ENCODE peak calls at places on chromosomes 2 and 18, in four cellular contexts. One of them, this sample, is unnamed.

GRCh38 chr18:34921811-34922385 is 119.3 kb upstream of the MAPRE2 start:
- DNase-seq in epithelial cell of prostate: no peak
- DNase-seq in epithelial cell of esophagus: no peak
- DNase-seq in AG08396: no peak
- DNase-seq in this sample: no peak

GRCh38 chr2:184596819-184597411 is 1.4 kb upstream of the ZNF804A start:
- DNase-seq in epithelial cell of esophagus: peak; percentile 48
- DNase-seq in AG08396: peak; percentile 69
- DNase-seq in epithelial cell of prostate: no peak
- DNase-seq in this sample: peak; percentile 75

GRCh38 chr18:31498450-31499156 is 626 bp downstream of the DSG2 start:
- DNase-seq in AG08396: no peak
- DNase-seq in epithelial cell of prostate: no peak
- DNase-seq in epithelial cell of esophagus: no peak
- DNase-seq in this sample: peak; percentile 28

GRCh38 chr2:219569635-219570034 is 1.7 kb downstream of the OBSL1 start:
- DNase-seq in epithelial cell of esophagus: no peak
- DNase-seq in AG08396: peak; percentile 3
- DNase-seq in epithelial cell of prostate: no peak
- DNase-seq in this sample: no peak

GRCh38 chr2:120959426-120959825 is 223.8 kb downstream of the GLI2 start:
- DNase-seq in AG08396: no peak
- DNase-seq in epithelial cell of esophagus: peak; percentile 84
- DNase-seq in epithelial cell of prostate: peak; percentile 44
- DNase-seq in this sample: peak; percentile 66

GRCh38 chr2:223057545-223057944 is 5.6 kb downstream of the KCNE4 start:
- DNase-seq in epithelial cell of esophagus: no peak
- DNase-seq in AG08396: no peak
- DNase-seq in epithelial cell of prostate: no peak
- DNase-seq in this sample: peak; percentile 24

GRCh38 chr2:184215745-184216144 is 382.6 kb upstream of the ZNF804A start:
- DNase-seq in AG08396: no peak
- DNase-seq in epithelial cell of prostate: no peak
- DNase-seq in epithelial cell of esophagus: no peak
- DNase-seq in this sample: peak; percentile 36

GRCh38 chr2:33552758-33553461 is 46.2 kb downstream of the FAM98A start:
- DNase-seq in AG08396: peak; percentile 21
- DNase-seq in epithelial cell of prostate: no peak
- DNase-seq in epithelial cell of esophagus: no peak
- DNase-seq in this sample: peak; percentile 61

GRCh38 chr2:201120500-201120899 is 4.5 kb downstream of the CFLAR start:
- DNase-seq in AG08396: no peak
- DNase-seq in epithelial cell of prostate: no peak
- DNase-seq in epithelial cell of esophagus: no peak
- DNase-seq in this sample: no peak

GRCh38 chr2:199458806-199459285 is 1.1 kb upstream of the SATB2 start:
- DNase-seq in AG08396: peak; percentile 69
- DNase-seq in epithelial cell of esophagus: no peak
- DNase-seq in epithelial cell of prostate: no peak
- DNase-seq in this sample: no peak

GRCh38 chr2:24121469-24121868 is 1.7 kb downstream of the PFN4 start:
- DNase-seq in epithelial cell of esophagus: no peak
- DNase-seq in epithelial cell of prostate: no peak
- DNase-seq in AG08396: no peak
- DNase-seq in this sample: no peak

GRCh38 chr2:208595386-208596275 is 189.0 kb downstream of the PTH2R start:
- DNase-seq in epithelial cell of prostate: peak; percentile 24
- DNase-seq in epithelial cell of esophagus: peak; percentile 71
- DNase-seq in AG08396: no peak
- DNase-seq in this sample: no peak

GRCh38 chr2:9140570-9141378 is 65.8 kb upstream of the ASAP2 start:
- DNase-seq in epithelial cell of prostate: no peak
- DNase-seq in AG08396: no peak
- DNase-seq in epithelial cell of esophagus: no peak
- DNase-seq in this sample: peak; percentile 38

GRCh38 chr18:23114171-23114881 is 21.0 kb upstream of the CABLES1 start:
- DNase-seq in AG08396: no peak
- DNase-seq in epithelial cell of esophagus: no peak
- DNase-seq in epithelial cell of prostate: no peak
- DNase-seq in this sample: no peak

GRCh38 chr18:39350916-39351315 is 1785.3 kb upstream of the CELF4 start:
- DNase-seq in AG08396: no peak
- DNase-seq in epithelial cell of prostate: no peak
- DNase-seq in epithelial cell of esophagus: no peak
- DNase-seq in this sample: no peak

GRCh38 chr2:106782658-106783057 is 103.3 kb downstream of the ST6GAL2 start:
- DNase-seq in epithelial cell of prostate: no peak
- DNase-seq in epithelial cell of esophagus: no peak
- DNase-seq in AG08396: no peak
- DNase-seq in this sample: no peak

GRCh38 chr2:119062652-119063051 is 95.9 kb downstream of the C1QL2 start:
- DNase-seq in epithelial cell of prostate: no peak
- DNase-seq in AG08396: no peak
- DNase-seq in epithelial cell of esophagus: no peak
- DNase-seq in this sample: no peak

GRCh38 chr2:43222472-43223146 is 3.8 kb downstream of the ZFP36L2 start:
- DNase-seq in epithelial cell of esophagus: peak; percentile 36
- DNase-seq in epithelial cell of prostate: no peak
- DNase-seq in AG08396: no peak
- DNase-seq in this sample: peak; percentile 52